ENCODE peak calls at places on chromosomes 7 and 10, in four cellular contexts. C is GM12878, Z is H1, P is HepG2. O is an unnamed sample.
A peak's percentile ranks its signal among the peaks of the same experiment; 100 is the strongest.

GRCh38 chr7:67343566-67343965 is 346.9 kb downstream of the TYW1 start:
- DNase-seq in Z (no peak), C (no peak), P (no peak), O (no peak)

GRCh38 chr7:135664046-135664589 is 1.8 kb downstream of the STMP1 start:
- DNase-seq in C (no peak), P (peak; percentile 13), Z (no peak), O (no peak)

GRCh38 chr10:79005126-79005820 is 63.5 kb upstream of the ZMIZ1 start:
- DNase-seq in C (no peak), P (no peak), Z (no peak), O (no peak)

GRCh38 chr10:23155166-23155565 is 36.9 kb upstream of the PTF1A start:
- DNase-seq in Z (no peak), P (no peak), C (no peak), O (no peak)

GRCh38 chr7:1531263-1531978 is 919 bp downstream of the MAFK start:
- DNase-seq in Z (no peak), P (no peak), C (no peak), O (no peak)

GRCh38 chr7:149873074-149873967 is 448 bp upstream of the ATP6V0E2 start:
- DNase-seq in P (peak; percentile 91), C (peak; percentile 73), Z (peak; percentile 85), O (peak; percentile 78)

GRCh38 chr10:99292159-99292558 is 37.0 kb upstream of the CNNM1 start:
- DNase-seq in C (no peak), P (no peak), Z (no peak), O (no peak)

GRCh38 chr10:13528875-13529713 is at the start of gene BEND7:
- DNase-seq in P (no peak), C (no peak), Z (no peak), O (no peak)

GRCh38 chr7:33761440-33762080 is 143.8 kb upstream of the BMPER start:
- DNase-seq in P (no peak), C (no peak), Z (no peak), O (no peak)

GRCh38 chr10:88271736-88272135 is 311.4 kb downstream of the RNLS start:
- DNase-seq in Z (no peak), P (no peak), C (no peak), O (no peak)

GRCh38 chr10:32459072-32459703 is 13.2 kb downstream of the CCDC7 start:
- DNase-seq in Z (no peak), C (no peak), P (no peak), O (no peak)

GRCh38 chr7:39271386-39271785 is 293.7 kb downstream of the POU6F2 start:
- DNase-seq in Z (no peak), P (no peak), C (no peak), O (no peak)

GRCh38 chr10:126058104-126058503 is 161.7 kb downstream of the FANK1 start:
- DNase-seq in P (no peak), Z (no peak), C (no peak), O (no peak)

GRCh38 chr10:79331709-79332108 is 15.6 kb upstream of the PPIF start:
- DNase-seq in C (peak; percentile 81), P (no peak), Z (no peak), O (no peak)

GRCh38 chr10:62116896-62117295 is 151.7 kb downstream of the RTKN2 start:
- DNase-seq in P (no peak), Z (no peak), C (no peak), O (no peak)

GRCh38 chr7:157399086-157399687 is 62.4 kb downstream of the DNAJB6 start:
- DNase-seq in Z (no peak), P (no peak), C (no peak), O (no peak)

GRCh38 chr7:74252893-74253292 is 1.3 kb downstream of the RFC2 start:
- DNase-seq in Z (no peak), C (no peak), P (no peak), O (no peak)

GRCh38 chr10:123034332-123034731 is 25.5 kb downstream of the ACADSB start:
- DNase-seq in C (no peak), P (peak; percentile 21), Z (no peak), O (no peak)

GRCh38 chr10:78756604-78757442 is 311.9 kb upstream of the ZMIZ1 start:
- DNase-seq in P (peak; percentile 90), C (no peak), Z (no peak), O (no peak)

GRCh38 chr7:105096306-105096705 is 82.3 kb downstream of the KMT2E start:
- DNase-seq in C (no peak), Z (no peak), P (no peak), O (no peak)

GRCh38 chr7:134071355-134072331 is 55.5 kb upstream of the LRGUK start:
- DNase-seq in C (peak; percentile 16), P (no peak), Z (no peak), O (peak; percentile 38)

GRCh38 chr7:104852386-104852785 is 161.6 kb upstream of the KMT2E start:
- DNase-seq in Z (no peak), C (no peak), P (no peak), O (no peak)

GRCh38 chr10:23439920-23440875 is 1.3 kb downstream of the OTUD1 start:
- DNase-seq in P (no peak), C (no peak), Z (no peak), O (no peak)

GRCh38 chr7:155850730-155851678 is 38.7 kb upstream of the SHH start:
- DNase-seq in C (no peak), P (no peak), Z (no peak), O (no peak)

GRCh38 chr7:2018786-2019692 is 213.7 kb downstream of the MAD1L1 start:
- DNase-seq in C (no peak), P (no peak), Z (no peak), O (no peak)

GRCh38 chr7:2373124-2373556 is 18.5 kb downstream of the EIF3B start:
- DNase-seq in Z (no peak), P (no peak), C (no peak), O (no peak)

DNA sequence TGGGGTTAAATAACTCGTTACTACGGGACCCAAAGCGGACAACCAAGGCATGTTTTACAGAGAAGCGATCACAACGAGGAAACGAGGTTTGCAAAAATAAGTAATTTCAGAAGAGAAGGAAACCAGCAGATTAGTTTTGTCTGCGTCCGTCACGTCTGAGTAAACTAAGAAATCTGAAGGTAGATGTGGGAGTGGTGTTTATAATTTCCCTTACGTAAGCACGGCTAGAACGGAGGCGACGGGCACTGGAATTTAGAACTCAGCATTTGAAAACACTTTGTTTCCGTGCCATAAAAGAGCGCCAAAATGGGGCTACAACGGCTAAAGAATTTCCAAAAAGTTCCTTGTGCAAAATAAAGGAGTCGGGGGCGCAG is 718 bp upstream of the UMAD1 start:
- DNase-seq in P (peak; percentile 11), Z (no peak), C (peak; percentile 27), O (peak; percentile 32)
- TF ChIP-seq SUZ12 in P (no peak), Z (no peak), C (no peak), O (no peak)

DNA sequence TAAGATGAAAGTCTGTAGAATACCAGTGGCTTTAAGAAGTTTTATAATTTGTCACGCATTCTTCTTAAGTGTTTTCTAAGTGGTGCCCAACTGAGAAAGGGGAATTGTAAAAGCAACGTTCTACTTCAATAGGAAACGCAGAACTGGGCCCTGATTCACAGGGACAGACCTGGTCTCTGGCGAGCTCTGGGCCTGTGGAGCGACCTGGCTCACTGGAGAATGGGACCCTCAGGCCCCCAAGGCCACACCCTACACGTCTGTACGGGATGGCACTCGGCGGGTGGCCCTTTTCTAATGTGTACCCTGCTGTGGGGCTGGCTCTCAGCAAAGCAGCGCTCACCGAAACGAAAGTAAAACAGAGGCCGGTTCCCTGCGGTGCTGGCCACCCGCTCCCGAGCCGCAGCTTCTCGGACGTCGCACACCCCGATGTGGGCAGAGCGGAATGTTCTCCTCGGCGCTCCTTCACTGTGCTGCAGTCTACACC is 205.0 kb downstream of the DIP2C start:
- DNase-seq in C (no peak), P (no peak), Z (no peak), O (no peak)
- H3K9ac ChIP-seq in C (peak overlapping the region; percentile 39), P (no peak overlapping the region), Z (no peak overlapping the region), O (no peak overlapping the region)

GRCh38 chr7:18369011-18369410 is 126.5 kb upstream of the HDAC9 start:
- DNase-seq in Z (no peak), C (no peak), P (no peak), O (no peak)

GRCh38 chr7:18370689-18371088 is 124.9 kb upstream of the HDAC9 start:
- DNase-seq in P (no peak), Z (no peak), C (no peak), O (no peak)
- H3K4me1 ChIP-seq in P (no peaks in the 10 kb centered on the region), Z (no peaks in the 10 kb centered on the region), C (no peaks in the 10 kb centered on the region), O (no peaks in the 10 kb centered on the region)

GRCh38 chr10:132204781-132205473 is 18.2 kb downstream of the DPYSL4 start:
- DNase-seq in P (peak; percentile 28), Z (no peak), C (no peak), O (no peak)

GRCh38 chr10:132204078-132204780 is 17.5 kb downstream of the DPYSL4 start:
- DNase-seq in C (no peak), P (no peak), Z (no peak), O (no peak)

GRCh38 chr10:132202070-132202970 is 15.6 kb downstream of the DPYSL4 start:
- DNase-seq in Z (no peak), C (no peak), P (no peak), O (no peak)

GRCh38 chr10:132201111-132201989 is 14.6 kb downstream of the DPYSL4 start:
- DNase-seq in Z (no peak), P (no peak), C (no peak), O (no peak)

GRCh38 chr10:132203256-132204077 is 16.7 kb downstream of the DPYSL4 start:
- DNase-seq in Z (no peak), P (no peak), C (no peak), O (no peak)
- TF ChIP-seq SUZ12 in Z (no peak), P (no peak), C (no peak), O (no peak)

GRCh38 chr7:140375808-140376730 is 22.3 kb downstream of the SLC37A3 start:
- DNase-seq in C (no peak), P (no peak), Z (no peak), O (no peak)
- H3K9ac ChIP-seq in C (peak overlapping the region; percentile 12), P (no peak overlapping the region), Z (no peak overlapping the region), O (no peak overlapping the region)

DNA sequence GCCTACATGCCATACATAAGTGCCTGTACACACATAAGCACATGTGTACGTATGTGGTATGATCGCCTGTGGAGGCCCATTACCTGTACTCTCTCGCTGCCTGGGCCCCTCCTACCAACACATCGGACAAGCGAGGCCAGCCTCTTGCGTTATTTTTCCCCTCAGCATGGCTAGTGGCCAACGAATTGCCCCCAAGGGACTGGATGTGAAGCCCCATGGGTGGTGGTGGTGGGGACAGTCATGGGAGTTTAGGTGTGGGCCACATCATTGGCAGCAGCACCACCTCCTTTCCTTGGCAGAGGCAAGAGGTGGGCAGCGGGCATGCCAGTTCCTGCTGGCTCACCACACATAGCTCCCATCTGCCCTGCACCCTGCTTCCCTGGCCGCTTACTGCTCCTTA is 10.0 kb downstream of the GRK5 start:
- DNase-seq in P (no peak), C (no peak), Z (no peak), O (no peak)
- H3K4me1 ChIP-seq in P (peaks cover 61% of the 10 kb centered on the region), C (peaks cover 15% of the 10 kb centered on the region), Z (no peaks in the 10 kb centered on the region), O (peaks cover 5% of the 10 kb centered on the region)

GRCh38 chr7:139109983-139110411 is 477 bp upstream of the ZC3HAV1 start:
- DNase-seq in P (no peak), Z (no peak), C (no peak), O (no peak)
- TF ChIP-seq SUZ12 in P (no peak), Z (no peak), C (no peak), O (no peak)

DNA sequence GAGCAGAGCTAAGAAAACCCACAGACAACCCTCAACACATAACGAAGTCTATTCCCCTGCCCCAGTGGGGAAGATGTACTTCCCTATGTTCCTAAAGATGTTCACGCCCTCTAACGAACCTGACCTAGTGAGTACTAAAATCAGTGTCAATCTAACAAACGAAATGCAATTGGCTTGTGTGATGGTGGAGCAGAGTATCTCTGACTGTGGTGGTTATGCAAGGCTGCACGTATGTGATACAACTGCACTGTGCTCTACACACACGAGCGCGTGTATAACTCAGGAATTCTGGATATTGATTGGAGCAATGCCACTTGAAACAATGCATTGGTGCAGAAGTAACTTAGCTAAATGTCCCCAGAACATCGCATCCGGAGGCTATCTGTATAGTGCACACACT is 1.3 kb downstream of the ANKRD16 start:
- DNase-seq in P (peak; percentile 60), C (no peak), Z (no peak), O (no peak)
- H3K9ac ChIP-seq in P (peak overlapping the region; percentile 93), C (no peak overlapping the region), Z (peak overlapping the region; percentile 16), O (peak overlapping the region; percentile 87)